ENCODE peak calls at places on chromosomes 5 and 9, in nine cellular contexts. U, M, Y, C, G, R, Z, K and W are unnamed samples.

GRCh38 chr5:175746851-175747250 is 89.0 kb downstream of the HRH2 start:
- DNase-seq in U (no peak), M (no peak), Y (no peak), C (no peak), G (peak), R (no peak), Z (no peak), K (peak), W (no peak)

GRCh38 chr9:120839146-120839545 is 3.6 kb downstream of the PSMD5 start:
- DNase-seq in U (no peak), M (no peak), Y (no peak), C (no peak), G (no peak), R (no peak), Z (no peak), K (no peak), W (no peak)

GRCh38 chr9:121317737-121318630 is 50.0 kb downstream of the GSN start:
- DNase-seq in U (no peak), M (no peak), Y (no peak), C (no peak), G (no peak), R (no peak), Z (peak), K (no peak), W (no peak)

GRCh38 chr9:103713631-103714030 is 380.5 kb upstream of the SMC2 start:
- DNase-seq in U (no peak), M (no peak), Y (no peak), C (no peak), G (no peak), R (no peak), Z (no peak), K (no peak), W (no peak)

GRCh38 chr9:31140316-31140715 is 1244.1 kb upstream of the ACO1 start:
- DNase-seq in U (no peak), M (no peak), Y (no peak), C (no peak), G (no peak), R (no peak), Z (no peak), K (peak), W (no peak)

GRCh38 chr5:38291355-38291754 is 33.0 kb downstream of the EGFLAM start:
- DNase-seq in U (no peak), M (no peak), Y (no peak), C (no peak), G (peak), R (no peak), Z (no peak), K (no peak), W (no peak)

GRCh38 chr5:108620516-108620915 is 127.2 kb upstream of the FER start:
- DNase-seq in U (no peak), M (no peak), Y (no peak), C (no peak), G (no peak), R (no peak), Z (no peak), K (no peak), W (no peak)

GRCh38 chr9:86093788-86094555 is 5.4 kb downstream of the GOLM1 start:
- DNase-seq in U (no peak), M (no peak), Y (no peak), C (no peak), G (no peak), R (no peak), Z (no peak), K (peak), W (peak)

GRCh38 chr5:140561753-140562523 is 2.5 kb downstream of the APBB3 start:
- DNase-seq in U (no peak), M (no peak), Y (no peak), C (no peak), G (no peak), R (no peak), Z (no peak), K (no peak), W (no peak)